ENCODE peak calls at places on chromosomes 11 and 22, in four cellular contexts. T, H, B and A are unnamed samples.

GRCh38 chr11:76395296-76395695 is 14.2 kb downstream of the GVQW3 start:
- DNase-seq in T (no peak), B (no peak), H (no peak), A (no peak)

GRCh38 chr11:113932788-113933187 is 28.2 kb downstream of the HTR3B start:
- DNase-seq in T (no peak), H (no peak), B (no peak), A (no peak)

GRCh38 chr11:44030276-44030932 is 17.4 kb upstream of the ACCSL start:
- DNase-seq in H (no peak), B (peak; percentile 64), T (no peak), A (no peak)

GRCh38 chr11:34028407-34028804 is 23.1 kb upstream of the CAPRIN1 start:
- DNase-seq in T (no peak), B (peak; percentile 72), H (no peak), A (no peak)

GRCh38 chr11:34243620-34244493 is 114.0 kb downstream of the ABTB2 start:
- DNase-seq in H (peak; percentile 36), B (peak; percentile 85), T (no peak), A (peak; percentile 90)

GRCh38 chr11:109424893-109425292 is 2.9 kb downstream of the C11orf87 start:
- DNase-seq in B (no peak), H (no peak), T (no peak), A (peak; percentile 26)

GRCh38 chr11:122177238-122177637 is 61.2 kb upstream of the BLID start:
- DNase-seq in B (no peak), H (no peak), T (no peak), A (no peak)

GRCh38 chr11:17810041-17810440 is 75.5 kb downstream of the KCNC1 start:
- DNase-seq in B (no peak), T (no peak), H (no peak), A (no peak)

GRCh38 chr11:70200212-70200844 is 2.8 kb upstream of the FADD start:
- DNase-seq in H (no peak), T (no peak), B (no peak), A (no peak)

GRCh38 chr22:46653596-46653995 is 33.4 kb downstream of the GRAMD4 start:
- DNase-seq in T (no peak), H (peak; percentile 60), B (no peak), A (no peak)